ENCODE peak calls at places on chromosomes 11 and 22, in ten cellular contexts. One of them, this sample, is unnamed.

GRCh38 chr11:72773291-72773690 is 20.6 kb downstream of the STARD10 start:
- DNase-seq in NCI-H1092 treated with DMSO at 0.1 percent for 48 hours: no peak
- DNase-seq in amygdala: no peak
- DNase-seq in anterior cingulate cortex: peak
- DNase-seq in NCI-H1436: peak
- DNase-seq in stimulated activated naive B cell treated with anti-CD40 and anti-IgM and Interleukin-4, amounts not matched to agents 10 μg/mL and 1 μg/mL and 100 μg/mL, for 72 hours: no peak
- DNase-seq in AG04450: peak
- DNase-seq in GM23248: peak
- DNase-seq in naive thymus-derived CD4-positive, alpha-beta T cell: no peak
- DNase-seq in HTR-8/SVneo: peak
- DNase-seq in this sample: peak

GRCh38 chr22:25987948-25988347 is 181.3 kb upstream of the SEZ6L start:
- DNase-seq in NCI-H1092 treated with DMSO at 0.1 percent for 48 hours: peak
- DNase-seq in amygdala: no peak
- DNase-seq in anterior cingulate cortex: no peak
- DNase-seq in NCI-H1436: no peak
- DNase-seq in stimulated activated naive B cell treated with anti-CD40 and anti-IgM and Interleukin-4, amounts not matched to agents 10 μg/mL and 1 μg/mL and 100 μg/mL, for 72 hours: peak
- DNase-seq in AG04450: no peak
- DNase-seq in GM23248: no peak
- DNase-seq in naive thymus-derived CD4-positive, alpha-beta T cell: no peak
- DNase-seq in HTR-8/SVneo: no peak
- DNase-seq in this sample: no peak

GRCh38 chr11:1757861-1758610 is 5.7 kb downstream of the CTSD start:
- DNase-seq in NCI-H1092 treated with DMSO at 0.1 percent for 48 hours: no peak
- DNase-seq in amygdala: no peak
- DNase-seq in anterior cingulate cortex: no peak
- DNase-seq in NCI-H1436: no peak
- DNase-seq in stimulated activated naive B cell treated with anti-CD40 and anti-IgM and Interleukin-4, amounts not matched to agents 10 μg/mL and 1 μg/mL and 100 μg/mL, for 72 hours: no peak
- DNase-seq in AG04450: no peak
- DNase-seq in GM23248: no peak
- DNase-seq in naive thymus-derived CD4-positive, alpha-beta T cell: peak
- DNase-seq in HTR-8/SVneo: no peak
- DNase-seq in this sample: no peak

GRCh38 chr11:14894657-14895598 is 2.9 kb upstream of the CYP2R1 start:
- DNase-seq in NCI-H1092 treated with DMSO at 0.1 percent for 48 hours: no peak
- DNase-seq in amygdala: no peak
- DNase-seq in anterior cingulate cortex: peak
- DNase-seq in NCI-H1436: peak
- DNase-seq in stimulated activated naive B cell treated with anti-CD40 and anti-IgM and Interleukin-4, amounts not matched to agents 10 μg/mL and 1 μg/mL and 100 μg/mL, for 72 hours: no peak
- DNase-seq in AG04450: no peak
- DNase-seq in GM23248: peak
- DNase-seq in naive thymus-derived CD4-positive, alpha-beta T cell: no peak
- DNase-seq in HTR-8/SVneo: no peak
- DNase-seq in this sample: peak

GRCh38 chr11:66598993-66599392 is 6.0 kb downstream of the CCS start:
- DNase-seq in NCI-H1092 treated with DMSO at 0.1 percent for 48 hours: no peak
- DNase-seq in amygdala: no peak
- DNase-seq in anterior cingulate cortex: no peak
- DNase-seq in NCI-H1436: no peak
- DNase-seq in stimulated activated naive B cell treated with anti-CD40 and anti-IgM and Interleukin-4, amounts not matched to agents 10 μg/mL and 1 μg/mL and 100 μg/mL, for 72 hours: no peak
- DNase-seq in AG04450: no peak
- DNase-seq in GM23248: no peak
- DNase-seq in naive thymus-derived CD4-positive, alpha-beta T cell: no peak
- DNase-seq in HTR-8/SVneo: no peak
- DNase-seq in this sample: no peak

GRCh38 chr11:1935156-1936071 is 11.7 kb upstream of the MRPL23 start:
- DNase-seq in NCI-H1092 treated with DMSO at 0.1 percent for 48 hours: no peak
- DNase-seq in amygdala: no peak
- DNase-seq in anterior cingulate cortex: no peak
- DNase-seq in NCI-H1436: no peak
- DNase-seq in stimulated activated naive B cell treated with anti-CD40 and anti-IgM and Interleukin-4, amounts not matched to agents 10 μg/mL and 1 μg/mL and 100 μg/mL, for 72 hours: no peak
- DNase-seq in AG04450: no peak
- DNase-seq in GM23248: no peak
- DNase-seq in naive thymus-derived CD4-positive, alpha-beta T cell: no peak
- DNase-seq in HTR-8/SVneo: no peak
- DNase-seq in this sample: no peak

GRCh38 chr11:83070878-83071640 is 638 bp downstream of the RAB30 start:
- DNase-seq in NCI-H1092 treated with DMSO at 0.1 percent for 48 hours: peak
- DNase-seq in amygdala: peak
- DNase-seq in anterior cingulate cortex: peak
- DNase-seq in NCI-H1436: no peak
- DNase-seq in stimulated activated naive B cell treated with anti-CD40 and anti-IgM and Interleukin-4, amounts not matched to agents 10 μg/mL and 1 μg/mL and 100 μg/mL, for 72 hours: no peak
- DNase-seq in AG04450: no peak
- DNase-seq in GM23248: peak
- DNase-seq in naive thymus-derived CD4-positive, alpha-beta T cell: no peak
- DNase-seq in HTR-8/SVneo: no peak
- DNase-seq in this sample: peak

GRCh38 chr11:119860561-119861094 is 131.6 kb upstream of the NECTIN1 start:
- DNase-seq in NCI-H1092 treated with DMSO at 0.1 percent for 48 hours: no peak
- DNase-seq in amygdala: no peak
- DNase-seq in anterior cingulate cortex: no peak
- DNase-seq in NCI-H1436: no peak
- DNase-seq in stimulated activated naive B cell treated with anti-CD40 and anti-IgM and Interleukin-4, amounts not matched to agents 10 μg/mL and 1 μg/mL and 100 μg/mL, for 72 hours: no peak
- DNase-seq in AG04450: no peak
- DNase-seq in GM23248: no peak
- DNase-seq in naive thymus-derived CD4-positive, alpha-beta T cell: no peak
- DNase-seq in HTR-8/SVneo: no peak
- DNase-seq in this sample: no peak

GRCh38 chr11:65454311-65454695 is 31.7 kb downstream of the NEAT1 start:
- DNase-seq in NCI-H1092 treated with DMSO at 0.1 percent for 48 hours: no peak
- DNase-seq in amygdala: no peak
- DNase-seq in anterior cingulate cortex: no peak
- DNase-seq in NCI-H1436: no peak
- DNase-seq in stimulated activated naive B cell treated with anti-CD40 and anti-IgM and Interleukin-4, amounts not matched to agents 10 μg/mL and 1 μg/mL and 100 μg/mL, for 72 hours: no peak
- DNase-seq in AG04450: no peak
- DNase-seq in GM23248: peak
- DNase-seq in naive thymus-derived CD4-positive, alpha-beta T cell: no peak
- DNase-seq in HTR-8/SVneo: no peak
- DNase-seq in this sample: no peak

GRCh38 chr22:32994046-32994827 is 63.9 kb downstream of the SYN3 start:
- DNase-seq in NCI-H1092 treated with DMSO at 0.1 percent for 48 hours: no peak
- DNase-seq in amygdala: peak
- DNase-seq in anterior cingulate cortex: peak
- DNase-seq in NCI-H1436: no peak
- DNase-seq in stimulated activated naive B cell treated with anti-CD40 and anti-IgM and Interleukin-4, amounts not matched to agents 10 μg/mL and 1 μg/mL and 100 μg/mL, for 72 hours: no peak
- DNase-seq in AG04450: no peak
- DNase-seq in GM23248: no peak
- DNase-seq in naive thymus-derived CD4-positive, alpha-beta T cell: no peak
- DNase-seq in HTR-8/SVneo: no peak
- DNase-seq in this sample: no peak

GRCh38 chr11:64715756-64716470 is 7.1 kb downstream of the NRXN2 start:
- DNase-seq in NCI-H1092 treated with DMSO at 0.1 percent for 48 hours: no peak
- DNase-seq in amygdala: no peak
- DNase-seq in anterior cingulate cortex: no peak
- DNase-seq in NCI-H1436: no peak
- DNase-seq in stimulated activated naive B cell treated with anti-CD40 and anti-IgM and Interleukin-4, amounts not matched to agents 10 μg/mL and 1 μg/mL and 100 μg/mL, for 72 hours: no peak
- DNase-seq in AG04450: no peak
- DNase-seq in GM23248: no peak
- DNase-seq in naive thymus-derived CD4-positive, alpha-beta T cell: no peak
- DNase-seq in HTR-8/SVneo: no peak
- DNase-seq in this sample: no peak

GRCh38 chr11:33536178-33536577 is 164.4 kb downstream of the C11orf91 start:
- DNase-seq in NCI-H1092 treated with DMSO at 0.1 percent for 48 hours: no peak
- DNase-seq in amygdala: no peak
- DNase-seq in anterior cingulate cortex: no peak
- DNase-seq in NCI-H1436: no peak
- DNase-seq in stimulated activated naive B cell treated with anti-CD40 and anti-IgM and Interleukin-4, amounts not matched to agents 10 μg/mL and 1 μg/mL and 100 μg/mL, for 72 hours: no peak
- DNase-seq in AG04450: no peak
- DNase-seq in GM23248: no peak
- DNase-seq in naive thymus-derived CD4-positive, alpha-beta T cell: no peak
- DNase-seq in HTR-8/SVneo: no peak
- DNase-seq in this sample: no peak

GRCh38 chr11:70443043-70444030 is 45.0 kb downstream of the CTTN start:
- DNase-seq in NCI-H1092 treated with DMSO at 0.1 percent for 48 hours: no peak
- DNase-seq in amygdala: no peak
- DNase-seq in anterior cingulate cortex: no peak
- DNase-seq in NCI-H1436: no peak
- DNase-seq in stimulated activated naive B cell treated with anti-CD40 and anti-IgM and Interleukin-4, amounts not matched to agents 10 μg/mL and 1 μg/mL and 100 μg/mL, for 72 hours: no peak
- DNase-seq in AG04450: no peak
- DNase-seq in GM23248: no peak
- DNase-seq in naive thymus-derived CD4-positive, alpha-beta T cell: no peak
- DNase-seq in HTR-8/SVneo: no peak
- DNase-seq in this sample: no peak

GRCh38 chr22:24180316-24181087 is 785 bp upstream of the SUSD2 start:
- DNase-seq in NCI-H1092 treated with DMSO at 0.1 percent for 48 hours: no peak
- DNase-seq in amygdala: no peak
- DNase-seq in anterior cingulate cortex: no peak
- DNase-seq in NCI-H1436: no peak
- DNase-seq in stimulated activated naive B cell treated with anti-CD40 and anti-IgM and Interleukin-4, amounts not matched to agents 10 μg/mL and 1 μg/mL and 100 μg/mL, for 72 hours: no peak
- DNase-seq in AG04450: no peak
- DNase-seq in GM23248: no peak
- DNase-seq in naive thymus-derived CD4-positive, alpha-beta T cell: no peak
- DNase-seq in HTR-8/SVneo: no peak
- DNase-seq in this sample: peak

GRCh38 chr11:70100791-70101190 is 22.7 kb downstream of the ANO1 start:
- DNase-seq in NCI-H1092 treated with DMSO at 0.1 percent for 48 hours: no peak
- DNase-seq in amygdala: no peak
- DNase-seq in anterior cingulate cortex: no peak
- DNase-seq in NCI-H1436: no peak
- DNase-seq in stimulated activated naive B cell treated with anti-CD40 and anti-IgM and Interleukin-4, amounts not matched to agents 10 μg/mL and 1 μg/mL and 100 μg/mL, for 72 hours: no peak
- DNase-seq in AG04450: no peak
- DNase-seq in GM23248: no peak
- DNase-seq in naive thymus-derived CD4-positive, alpha-beta T cell: no peak
- DNase-seq in HTR-8/SVneo: no peak
- DNase-seq in this sample: no peak

GRCh38 chr11:119147604-119148333 is 1.1 kb upstream of the ABCG4 start:
- DNase-seq in NCI-H1092 treated with DMSO at 0.1 percent for 48 hours: no peak
- DNase-seq in amygdala: no peak
- DNase-seq in anterior cingulate cortex: no peak
- DNase-seq in NCI-H1436: peak
- DNase-seq in stimulated activated naive B cell treated with anti-CD40 and anti-IgM and Interleukin-4, amounts not matched to agents 10 μg/mL and 1 μg/mL and 100 μg/mL, for 72 hours: no peak
- DNase-seq in AG04450: no peak
- DNase-seq in GM23248: no peak
- DNase-seq in naive thymus-derived CD4-positive, alpha-beta T cell: no peak
- DNase-seq in HTR-8/SVneo: no peak
- DNase-seq in this sample: no peak

GRCh38 chr11:11620966-11621880 is 582 bp downstream of the GALNT18 start:
- DNase-seq in NCI-H1092 treated with DMSO at 0.1 percent for 48 hours: peak
- DNase-seq in amygdala: no peak
- DNase-seq in anterior cingulate cortex: peak
- DNase-seq in NCI-H1436: peak
- DNase-seq in stimulated activated naive B cell treated with anti-CD40 and anti-IgM and Interleukin-4, amounts not matched to agents 10 μg/mL and 1 μg/mL and 100 μg/mL, for 72 hours: no peak
- DNase-seq in AG04450: no peak
- DNase-seq in GM23248: peak
- DNase-seq in naive thymus-derived CD4-positive, alpha-beta T cell: no peak
- DNase-seq in HTR-8/SVneo: peak
- DNase-seq in this sample: no peak